ENCODE peak calls at places on chromosomes 3 and 15, in eight cellular contexts. W, J, Z, F, B, G, E and R are unnamed samples.

GRCh38 chr3:24387493-24387892 is 107.2 kb downstream of the THRB start:
- DNase-seq in G (no peak), Z (no peak), B (no peak), J (no peak), F (no peak), W (no peak), E (no peak), R (no peak)

GRCh38 chr3:20645340-20645739 is 459.3 kb upstream of the SGO1 start:
- DNase-seq in J (no peak), G (no peak), E (no peak), B (no peak), W (no peak), Z (no peak), F (no peak), R (no peak)

GRCh38 chr3:186788482-186789370 is 5.3 kb downstream of the EIF4A2 start:
- DNase-seq in W (no peak), E (no peak), B (no peak), J (no peak), F (no peak), Z (no peak), G (no peak), R (no peak)

GRCh38 chr15:80456517-80457497 is 52.6 kb downstream of the ARNT2 start:
- DNase-seq in E (no peak), W (no peak), G (no peak), B (no peak), F (no peak), Z (no peak), J (no peak), R (no peak)

GRCh38 chr3:22621205-22621809 is 581.8 kb upstream of the UBE2E2 start:
- DNase-seq in G (no peak), W (no peak), F (no peak), B (no peak), Z (no peak), J (no peak), E (no peak), R (no peak)

GRCh38 chr3:53045107-53045783 is 628 bp downstream of the SFMBT1 start:
- DNase-seq in B (peak), J (peak), F (peak), E (peak), Z (peak), G (no peak), W (peak), R (peak)

GRCh38 chr3:32325957-32326356 is 65.7 kb upstream of the CMTM7 start:
- DNase-seq in F (no peak), W (no peak), E (no peak), J (no peak), B (no peak), Z (no peak), G (no peak), R (no peak)

GRCh38 chr3:68919000-68919399 is 13.3 kb downstream of the TAFA4 start:
- DNase-seq in W (no peak), F (no peak), J (no peak), G (no peak), B (no peak), Z (no peak), E (no peak), R (no peak)

GRCh38 chr3:3177861-3178497 is 1.5 kb downstream of the CRBN start:
- DNase-seq in G (no peak), J (no peak), W (no peak), E (no peak), F (no peak), B (no peak), Z (no peak), R (no peak)

GRCh38 chr15:69021895-69022294 is 7.4 kb downstream of the NOX5 start:
- DNase-seq in G (no peak), Z (no peak), W (no peak), J (no peak), E (no peak), B (no peak), F (no peak), R (no peak)

GRCh38 chr15:99238849-99239248 is 10.5 kb downstream of the TTC23 start:
- DNase-seq in E (no peak), G (no peak), J (no peak), F (no peak), W (no peak), B (no peak), Z (no peak), R (no peak)
- TF ChIP-seq CTCF in E (no peak), G (no peak), J (no peak), F (no peak), W (no peak), B (no peak), Z (no peak), R (no peak)

GRCh38 chr3:98587654-98588532 is 5.5 kb downstream of the CPOX start:
- DNase-seq in G (no peak), Z (no peak), B (no peak), F (no peak), W (no peak), J (no peak), E (no peak), R (no peak)
- TF ChIP-seq CTCF in G (no peak), Z (no peak), B (no peak), F (no peak), W (no peak), J (no peak), E (no peak), R (no peak)

GRCh38 chr15:33608714-33609113 is 297.9 kb downstream of the RYR3 start:
- DNase-seq in F (no peak), Z (no peak), B (no peak), J (no peak), E (no peak), G (no peak), W (no peak), R (no peak)
- TF ChIP-seq CTCF in F (peak), Z (no peak), B (no peak), J (no peak), E (no peak), G (no peak), W (no peak), R (no peak)

DNA sequence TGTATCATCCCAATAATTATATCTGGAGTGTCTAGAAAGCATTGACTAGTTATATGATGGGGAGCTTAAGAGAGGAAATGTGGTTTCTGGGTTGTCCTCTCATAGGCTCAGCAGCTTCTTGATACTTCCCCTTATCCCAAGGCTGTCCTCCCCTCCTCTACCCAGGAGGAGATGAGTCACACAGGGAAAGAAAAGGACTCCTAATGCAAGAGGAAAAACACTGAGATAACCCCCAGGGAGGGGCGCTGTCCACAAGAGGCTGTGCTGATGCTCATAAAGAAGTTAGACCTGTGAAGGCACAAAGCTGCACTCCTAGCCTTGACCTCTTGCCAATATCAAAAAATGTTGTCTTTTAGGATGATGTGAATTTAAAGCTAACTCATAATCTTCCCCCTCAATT is 28.8 kb upstream of the GYG1 start:
- DNase-seq in Z (no peak), W (peak), B (peak), F (no peak), G (no peak), E (no peak), J (peak), R (no peak)
- TF ChIP-seq CTCF in Z (no peak), W (no peak), B (no peak), F (no peak), G (no peak), E (no peak), J (no peak), R (no peak)

DNA sequence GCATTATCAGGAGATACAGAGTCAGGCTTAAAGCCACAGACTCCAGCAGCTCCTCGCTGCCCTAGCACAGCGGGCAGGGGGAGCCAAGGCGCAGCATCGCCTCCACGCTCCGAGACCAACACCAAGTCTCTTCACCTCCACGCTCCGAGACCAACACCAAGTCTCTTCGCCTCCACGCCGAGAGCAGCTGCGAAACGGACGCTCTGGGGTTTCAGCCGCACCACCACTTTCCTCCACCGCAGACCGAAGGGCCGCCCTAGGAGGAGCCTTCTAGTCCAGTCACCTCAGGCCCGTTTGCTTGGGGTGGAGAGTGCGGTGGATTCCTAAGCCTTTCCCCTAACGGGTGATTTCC is 678 bp downstream of the DMXL2 start:
- DNase-seq in J (peak), W (peak), Z (peak), E (peak), B (peak), F (no peak), G (no peak), R (peak)
- TF ChIP-seq CTCF in J (no peak), W (no peak), Z (no peak), E (peak), B (no peak), F (no peak), G (no peak), R (no peak)

GRCh38 chr15:92954578-92954977 is 54.5 kb downstream of the CHD2 start:
- DNase-seq in W (no peak), E (no peak), J (no peak), Z (no peak), F (no peak), G (no peak), B (no peak), R (no peak)
- TF ChIP-seq CTCF in W (no peak), E (peak), J (no peak), Z (no peak), F (no peak), G (no peak), B (peak), R (no peak)

DNA sequence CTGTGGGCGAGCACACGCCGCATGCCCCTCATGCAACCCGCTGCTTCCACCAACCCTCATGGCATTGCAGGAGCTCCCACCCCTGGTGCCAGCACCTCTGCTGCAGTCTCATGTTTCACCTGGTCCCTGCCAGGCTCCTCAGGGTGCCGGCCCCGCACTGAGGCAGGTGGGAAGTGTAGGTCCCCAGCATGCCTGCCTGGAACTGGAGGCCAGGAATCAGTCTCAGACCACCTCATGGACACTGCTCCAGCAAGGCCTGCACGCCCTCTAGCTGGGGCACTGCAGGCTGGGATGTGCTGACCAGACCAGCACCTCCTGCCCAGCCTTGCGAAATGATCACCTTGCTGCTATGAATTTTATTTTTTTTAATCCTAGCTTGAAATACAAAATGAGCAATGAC is 39.1 kb downstream of the OCA2 start:
- DNase-seq in E (no peak), J (no peak), B (no peak), F (no peak), G (no peak), W (no peak), Z (peak), R (no peak)
- TF ChIP-seq CTCF in E (no peak), J (no peak), B (no peak), F (no peak), G (no peak), W (no peak), Z (no peak), R (no peak)

GRCh38 chr3:62843508-62843907 is 31.7 kb downstream of the CADPS start:
- DNase-seq in G (no peak), Z (no peak), E (no peak), J (no peak), W (no peak), F (no peak), B (no peak), R (no peak)

GRCh38 chr3:62845996-62846395 is 29.2 kb downstream of the CADPS start:
- DNase-seq in G (no peak), W (no peak), B (no peak), J (no peak), E (no peak), F (no peak), Z (no peak), R (no peak)
- TF ChIP-seq CTCF in G (no peak), W (no peak), B (no peak), J (no peak), E (no peak), F (no peak), Z (no peak), R (no peak)

GRCh38 chr3:42544492-42545283 is 37.1 kb downstream of the SEC22C start:
- DNase-seq in J (no peak), F (no peak), B (no peak), E (no peak), Z (no peak), G (peak), W (peak), R (no peak)
- TF ChIP-seq CTCF in J (no peak), F (no peak), B (no peak), E (no peak), Z (peak), G (no peak), W (no peak), R (no peak)